ENCODE peak calls at places on chromosomes 1 and 21, in five cellular contexts. O, F, Z, U and T are unnamed samples.

GRCh38 chr21:46206163-46207005 is 22.1 kb upstream of the SPATC1L start:
- DNase-seq in O (no peak), F (no peak), Z (no peak), U (no peak), T (no peak)

GRCh38 chr1:169510060-169510459 is 24.3 kb upstream of the SLC19A2 start:
- DNase-seq in O (no peak), F (no peak), Z (no peak), U (no peak), T (no peak)

GRCh38 chr1:171161431-171161830 is 23.7 kb upstream of the FMO2 start:
- DNase-seq in O (no peak), F (no peak), Z (no peak), U (no peak), T (no peak)

GRCh38 chr1:28416509-28417194 is 47.1 kb downstream of the PHACTR4 start:
- DNase-seq in O (no peak), F (no peak), Z (no peak), U (no peak), T (peak; percentile 6)

GRCh38 chr21:42732033-42732410 is 78.6 kb downstream of the PDE9A start:
- DNase-seq in O (no peak), F (no peak), Z (no peak), U (no peak), T (no peak)

GRCh38 chr1:2239384-2239985 is 11.4 kb downstream of the SKI start:
- DNase-seq in O (no peak), F (no peak), Z (peak; percentile 52), U (no peak), T (peak; percentile 25)

GRCh38 chr1:31669786-31670582 is 25.3 kb upstream of the PEF1 start:
- DNase-seq in O (peak; percentile 77), F (peak; percentile 42), Z (peak; percentile 78), U (peak; percentile 76), T (peak; percentile 81)

GRCh38 chr1:225926551-225927113 is 2.6 kb upstream of the PYCR2 start:
- DNase-seq in O (no peak), F (no peak), Z (peak; percentile 44), U (no peak), T (no peak)

GRCh38 chr1:13708380-13709010 is 8.5 kb downstream of the PRDM2 start:
- DNase-seq in O (no peak), F (no peak), Z (no peak), U (no peak), T (no peak)

GRCh38 chr1:81679972-81680371 is 120.8 kb upstream of the ADGRL2 start:
- DNase-seq in O (no peak), F (peak; percentile 40), Z (peak; percentile 44), U (no peak), T (no peak)

GRCh38 chr1:90723561-90724108 is 6.5 kb upstream of the BARHL2 start:
- DNase-seq in O (no peak), F (no peak), Z (peak; percentile 97), U (no peak), T (no peak)